ENCODE peak calls at places on chromosomes 12 and 14, in five cellular contexts. One of them, this sample, is unnamed.

GRCh38 chr14:69573205-69573840 is 1.3 kb downstream of the CCDC177 start:
- DNase-seq in stomach: no peak
- DNase-seq in IMR-90: no peak
- DNase-seq in heart left ventricle: no peak
- DNase-seq in thyroid gland: no peak
- DNase-seq in this sample: no peak

GRCh38 chr12:102474438-102475064 is 5.8 kb downstream of the IGF1 start:
- DNase-seq in stomach: no peak
- DNase-seq in IMR-90: peak
- DNase-seq in heart left ventricle: no peak
- DNase-seq in thyroid gland: peak
- DNase-seq in this sample: no peak

GRCh38 chr14:24337144-24337823 is 2.4 kb upstream of the ADCY4 start:
- DNase-seq in stomach: no peak
- DNase-seq in IMR-90: no peak
- DNase-seq in heart left ventricle: no peak
- DNase-seq in thyroid gland: no peak
- DNase-seq in this sample: no peak

GRCh38 chr14:96104469-96105057 is 65.4 kb downstream of the C14orf132 start:
- DNase-seq in stomach: peak
- DNase-seq in IMR-90: peak
- DNase-seq in heart left ventricle: peak
- DNase-seq in thyroid gland: peak
- DNase-seq in this sample: no peak

GRCh38 chr12:127193341-127193740 is 1073.6 kb upstream of the TMEM132C start:
- DNase-seq in stomach: no peak
- DNase-seq in IMR-90: no peak
- DNase-seq in heart left ventricle: no peak
- DNase-seq in thyroid gland: no peak
- DNase-seq in this sample: no peak

GRCh38 chr12:100868487-100868886 is 73.9 kb downstream of the ANO4 start:
- DNase-seq in stomach: no peak
- DNase-seq in IMR-90: peak
- DNase-seq in heart left ventricle: no peak
- DNase-seq in thyroid gland: no peak
- DNase-seq in this sample: peak

GRCh38 chr12:46459111-46459510 is 86.5 kb upstream of the SLC38A2 start:
- DNase-seq in stomach: no peak
- DNase-seq in IMR-90: peak
- DNase-seq in heart left ventricle: no peak
- DNase-seq in thyroid gland: no peak
- DNase-seq in this sample: no peak

GRCh38 chr12:105198961-105199360 is 37.0 kb downstream of the APPL2 start:
- DNase-seq in stomach: no peak
- DNase-seq in IMR-90: no peak
- DNase-seq in heart left ventricle: no peak
- DNase-seq in thyroid gland: no peak
- DNase-seq in this sample: no peak

GRCh38 chr12:98110516-98110915 is 404.9 kb upstream of the TMPO start:
- DNase-seq in stomach: no peak
- DNase-seq in IMR-90: no peak
- DNase-seq in heart left ventricle: no peak
- DNase-seq in thyroid gland: no peak
- DNase-seq in this sample: no peak

GRCh38 chr14:67744057-67744456 is 42.4 kb downstream of the RDH12 start:
- DNase-seq in stomach: no peak
- DNase-seq in IMR-90: no peak
- DNase-seq in heart left ventricle: no peak
- DNase-seq in thyroid gland: no peak
- DNase-seq in this sample: no peak

GRCh38 chr14:67748312-67748711 is 46.6 kb downstream of the RDH12 start:
- DNase-seq in stomach: no peak
- DNase-seq in IMR-90: no peak
- DNase-seq in heart left ventricle: no peak
- DNase-seq in thyroid gland: peak
- DNase-seq in this sample: no peak

GRCh38 chr14:67746927-67747326 is 45.2 kb downstream of the RDH12 start:
- DNase-seq in stomach: no peak
- DNase-seq in IMR-90: no peak
- DNase-seq in heart left ventricle: no peak
- DNase-seq in thyroid gland: no peak
- DNase-seq in this sample: no peak

GRCh38 chr14:67749341-67750110 is 47.8 kb downstream of the RDH12 start:
- DNase-seq in stomach: no peak
- DNase-seq in IMR-90: peak
- DNase-seq in heart left ventricle: no peak
- DNase-seq in thyroid gland: peak
- DNase-seq in this sample: no peak
- TF ChIP-seq POLR2A in stomach: no peak
- TF ChIP-seq POLR2A in IMR-90: no peak
- TF ChIP-seq POLR2A in heart left ventricle: no peak
- TF ChIP-seq POLR2A in thyroid gland: no peak
- TF ChIP-seq POLR2A in this sample: no peak

GRCh38 chr14:91323671-91324605 is 79.4 kb upstream of the GPR68 start:
- DNase-seq in stomach: peak
- DNase-seq in IMR-90: peak
- DNase-seq in heart left ventricle: peak
- DNase-seq in thyroid gland: peak
- DNase-seq in this sample: peak
- TF ChIP-seq POLR2A in stomach: no peak
- TF ChIP-seq POLR2A in IMR-90: no peak
- TF ChIP-seq POLR2A in heart left ventricle: no peak
- TF ChIP-seq POLR2A in thyroid gland: no peak
- TF ChIP-seq POLR2A in this sample: no peak

DNA sequence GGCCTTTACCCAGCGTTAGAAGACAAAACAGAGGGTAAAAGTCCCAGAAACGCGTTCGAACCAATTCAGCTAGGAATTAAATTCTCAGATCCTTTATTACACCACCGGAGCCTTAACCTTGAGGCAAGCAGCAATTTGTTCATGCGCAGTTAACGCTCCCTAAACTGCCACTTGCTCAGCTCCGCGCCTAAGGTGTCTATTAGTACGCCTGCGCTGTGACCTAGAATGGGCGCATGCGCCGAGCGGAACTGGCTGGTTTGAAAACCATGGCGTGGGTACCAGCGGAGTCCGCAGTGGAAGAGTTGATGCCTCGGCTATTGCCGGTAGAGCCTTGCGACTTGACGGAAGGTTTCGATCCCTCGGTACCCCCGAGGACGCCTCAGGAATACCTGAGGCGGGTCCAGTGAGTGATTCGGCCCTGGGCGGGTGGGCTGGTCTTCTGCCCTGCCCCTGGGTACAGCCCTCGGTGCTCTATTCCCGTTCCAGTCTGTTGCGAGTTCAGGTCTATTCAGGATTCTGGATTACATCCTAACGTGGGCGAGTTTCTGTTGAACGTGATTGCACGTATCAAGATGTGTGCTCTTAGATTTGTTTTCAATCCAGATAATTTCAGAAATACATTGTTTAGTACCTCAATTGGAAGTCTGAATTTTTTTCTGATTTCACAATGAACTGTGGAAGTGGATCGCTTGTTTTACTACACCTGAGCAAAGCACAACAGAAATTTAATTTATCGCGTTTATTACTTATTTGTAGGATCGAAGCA is at the start of gene GEMIN2:
- DNase-seq in stomach: peak
- DNase-seq in IMR-90: peak
- DNase-seq in heart left ventricle: peak
- DNase-seq in thyroid gland: peak
- DNase-seq in this sample: peak
- TF ChIP-seq POLR2A in stomach: no peak
- TF ChIP-seq POLR2A in IMR-90: no peak
- TF ChIP-seq POLR2A in heart left ventricle: no peak
- TF ChIP-seq POLR2A in thyroid gland: peak
- TF ChIP-seq POLR2A in this sample: peak

DNA sequence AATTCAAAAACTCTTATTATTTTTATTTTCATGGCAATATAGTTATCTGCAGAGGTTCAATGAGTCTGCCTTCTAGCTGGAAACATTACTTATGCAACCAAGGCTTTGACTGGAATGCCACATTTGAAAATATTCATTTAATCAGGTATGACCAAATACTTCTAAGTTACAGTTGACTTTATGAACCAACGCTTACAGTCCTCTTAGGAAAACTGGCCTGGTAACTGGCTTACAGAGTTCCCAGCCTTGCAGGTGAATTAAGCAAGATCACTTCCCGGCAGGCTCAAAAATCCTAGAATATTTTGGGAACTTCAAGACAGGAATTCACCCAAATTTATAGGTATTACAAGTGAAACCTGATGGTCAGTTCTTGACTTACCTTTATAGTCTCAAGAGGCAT is 12.3 kb downstream of the LRP6 start:
- DNase-seq in stomach: no peak
- DNase-seq in IMR-90: no peak
- DNase-seq in heart left ventricle: no peak
- DNase-seq in thyroid gland: no peak
- DNase-seq in this sample: no peak
- TF ChIP-seq POLR2A in stomach: no peak
- TF ChIP-seq POLR2A in IMR-90: no peak
- TF ChIP-seq POLR2A in heart left ventricle: no peak
- TF ChIP-seq POLR2A in thyroid gland: no peak
- TF ChIP-seq POLR2A in this sample: no peak

DNA sequence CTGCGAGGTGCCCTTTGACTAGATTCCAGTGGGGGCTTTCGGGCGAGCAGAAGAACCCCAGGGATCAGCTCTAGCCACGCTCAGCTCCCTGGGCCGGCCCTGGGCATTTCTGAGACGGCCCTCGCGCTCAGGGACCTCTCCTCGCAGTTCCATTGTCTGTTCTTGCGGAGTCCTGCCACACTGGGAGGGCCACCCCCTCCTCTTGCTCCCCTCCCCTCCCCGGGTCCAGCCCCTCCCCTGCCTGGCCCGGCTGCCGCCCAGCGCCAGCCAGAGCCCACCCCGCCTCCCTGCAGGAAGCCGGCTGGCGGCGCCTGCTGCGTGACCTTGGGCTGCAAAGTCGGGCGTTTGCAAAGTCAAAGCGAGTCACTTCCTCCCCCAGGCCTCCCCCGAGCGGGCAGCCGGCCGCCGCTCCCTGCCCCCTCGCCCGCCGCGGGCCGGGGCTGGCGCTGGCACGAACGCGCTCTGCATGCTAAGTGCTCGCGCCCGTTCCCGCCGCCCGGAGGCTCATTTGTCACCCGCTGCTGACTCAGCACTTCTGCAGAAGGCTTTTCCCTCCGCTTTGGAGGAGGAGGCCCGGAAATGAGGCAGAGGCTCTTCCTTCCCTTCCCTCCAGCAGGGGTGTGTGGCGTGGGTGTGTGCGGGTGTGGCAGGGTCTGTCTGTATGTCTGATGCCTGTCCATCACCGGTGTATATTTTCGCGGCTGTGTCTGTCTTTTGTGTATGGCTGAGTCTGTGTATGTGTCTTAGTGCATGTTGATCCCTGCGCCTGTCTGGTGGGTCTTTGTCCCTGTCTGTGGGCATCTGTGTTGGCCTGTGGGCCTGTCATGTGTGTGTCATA is 72.0 kb downstream of the IRF2BPL start:
- DNase-seq in stomach: peak
- DNase-seq in IMR-90: peak
- DNase-seq in heart left ventricle: peak
- DNase-seq in thyroid gland: peak
- DNase-seq in this sample: peak
- TF ChIP-seq POLR2A in stomach: no peak
- TF ChIP-seq POLR2A in IMR-90: no peak
- TF ChIP-seq POLR2A in heart left ventricle: no peak
- TF ChIP-seq POLR2A in thyroid gland: peak
- TF ChIP-seq POLR2A in this sample: no peak

GRCh38 chr14:38950676-38951075 is 152.4 kb downstream of the SEC23A start:
- DNase-seq in stomach: no peak
- DNase-seq in IMR-90: no peak
- DNase-seq in heart left ventricle: no peak
- DNase-seq in thyroid gland: no peak
- DNase-seq in this sample: no peak

GRCh38 chr14:38948171-38948570 is 154.9 kb downstream of the SEC23A start:
- DNase-seq in stomach: no peak
- DNase-seq in IMR-90: no peak
- DNase-seq in heart left ventricle: no peak
- DNase-seq in thyroid gland: no peak
- DNase-seq in this sample: no peak

GRCh38 chr14:38951451-38951850 is 151.6 kb downstream of the SEC23A start:
- DNase-seq in stomach: no peak
- DNase-seq in IMR-90: peak
- DNase-seq in heart left ventricle: no peak
- DNase-seq in thyroid gland: no peak
- DNase-seq in this sample: no peak

GRCh38 chr14:38947343-38947742 is 155.7 kb downstream of the SEC23A start:
- DNase-seq in stomach: no peak
- DNase-seq in IMR-90: no peak
- DNase-seq in heart left ventricle: no peak
- DNase-seq in thyroid gland: no peak
- DNase-seq in this sample: no peak

DNA sequence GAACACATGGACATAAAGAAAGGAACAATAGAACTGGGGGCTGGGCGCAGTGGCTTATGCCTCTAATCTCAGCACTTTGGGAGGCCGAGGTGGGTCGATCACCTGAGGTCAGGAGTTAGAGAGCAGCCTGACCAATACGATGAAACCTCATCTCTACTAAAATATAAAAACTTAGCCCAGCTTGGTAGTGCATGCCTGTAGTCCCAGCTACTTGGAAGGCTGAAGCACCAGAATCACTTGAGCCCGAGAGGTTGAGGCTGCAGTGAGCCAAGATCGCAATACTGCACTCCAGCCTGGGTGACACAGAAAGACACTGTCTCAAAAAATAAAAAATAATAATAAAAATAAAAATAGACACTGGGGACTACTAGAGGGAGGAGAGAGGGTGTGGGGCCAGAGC is 154.5 kb downstream of the SEC23A start:
- DNase-seq in stomach: no peak
- DNase-seq in IMR-90: no peak
- DNase-seq in heart left ventricle: no peak
- DNase-seq in thyroid gland: no peak
- DNase-seq in this sample: no peak
- TF ChIP-seq POLR2A in stomach: no peak
- TF ChIP-seq POLR2A in IMR-90: no peak
- TF ChIP-seq POLR2A in heart left ventricle: no peak
- TF ChIP-seq POLR2A in thyroid gland: no peak
- TF ChIP-seq POLR2A in this sample: no peak

GRCh38 chr12:79690606-79691298 is at the start of gene PAWR:
- DNase-seq in stomach: peak
- DNase-seq in IMR-90: peak
- DNase-seq in heart left ventricle: peak
- DNase-seq in thyroid gland: peak
- DNase-seq in this sample: peak
- TF ChIP-seq POLR2A in stomach: no peak
- TF ChIP-seq POLR2A in IMR-90: peak
- TF ChIP-seq POLR2A in heart left ventricle: no peak
- TF ChIP-seq POLR2A in thyroid gland: peak
- TF ChIP-seq POLR2A in this sample: peak